ENCODE peak calls at places on chromosomes 11 and 22, in nine cellular contexts. K is putamen; Q is NCI-H510A treated with DMSO at 0.1 percent for 48 hours; E is stimulated activated CD8-positive, alpha-beta memory T cell treated with anti-CD3 and anti-CD28 coated beads, Interleukin-4, amount 100 ng/mL, for 1 hour; Y is CD8-positive, alpha-beta memory T cell; L is iPS DF 6.9; C is mucosa of descending colon; J is activated CD8-positive, alpha-beta memory T cell treated with anti-CD3 and anti-CD28 coated beads, Interleukin-2, amount 50 U/mL, for 4 hours; F is lower lobe of right lung. T is an unnamed sample.

GRCh38 chr11:1402776-1403620 is 13.3 kb downstream of the BRSK2 start:
- DNase-seq in K (no peak), Q (no peak), E (no peak), Y (no peak), L (no peak), C (no peak), J (no peak), F (no peak), T (no peak)

GRCh38 chr11:35478411-35479139 is 46.8 kb downstream of the PAMR1 start:
- DNase-seq in K (peak), Q (no peak), E (no peak), Y (no peak), L (no peak), C (no peak), J (no peak), F (no peak), T (no peak)

GRCh38 chr11:101127699-101128570 is 1.7 kb downstream of the PGR start:
- DNase-seq in K (no peak), Q (no peak), E (no peak), Y (no peak), L (no peak), C (peak), J (no peak), F (peak), T (no peak)

GRCh38 chr22:48885271-48885918 is 942.3 kb downstream of the BRD1 start:
- DNase-seq in K (no peak), Q (no peak), E (no peak), Y (no peak), L (no peak), C (no peak), J (no peak), F (peak), T (no peak)

GRCh38 chr22:36874309-36874696 is 13.5 kb downstream of the NCF4 start:
- DNase-seq in K (no peak), Q (no peak), E (no peak), Y (no peak), L (no peak), C (no peak), J (no peak), F (no peak), T (no peak)

GRCh38 chr11:119907934-119908760 is 179.1 kb upstream of the NECTIN1 start:
- DNase-seq in K (no peak), Q (no peak), E (no peak), Y (no peak), L (no peak), C (peak), J (no peak), F (no peak), T (no peak)

GRCh38 chr11:94776351-94777321 is 8.5 kb downstream of the AMOTL1 start:
- DNase-seq in K (no peak), Q (peak), E (no peak), Y (no peak), L (no peak), C (no peak), J (no peak), F (peak), T (peak)

GRCh38 chr11:34501500-34501899 is 12.1 kb downstream of the ELF5 start:
- DNase-seq in K (no peak), Q (no peak), E (no peak), Y (no peak), L (no peak), C (no peak), J (no peak), F (peak), T (no peak)

GRCh38 chr11:110069158-110069737 is 23.9 kb upstream of the ZC3H12C start:
- DNase-seq in K (no peak), Q (peak), E (no peak), Y (no peak), L (no peak), C (peak), J (no peak), F (peak), T (peak)

GRCh38 chr11:62644220-62644619 is 2.2 kb downstream of the GANAB start:
- DNase-seq in K (no peak), Q (no peak), E (no peak), Y (no peak), L (no peak), C (no peak), J (no peak), F (no peak), T (no peak)

GRCh38 chr22:37206118-37206840 is 6.0 kb downstream of the SSTR3 start:
- DNase-seq in K (no peak), Q (no peak), E (no peak), Y (no peak), L (no peak), C (no peak), J (no peak), F (peak), T (no peak)

GRCh38 chr11:75867778-75868374 is 52.9 kb downstream of the UVRAG start:
- DNase-seq in K (no peak), Q (peak), E (peak), Y (peak), L (peak), C (no peak), J (peak), F (no peak), T (peak)

GRCh38 chr11:35507688-35508087 is 17.7 kb downstream of the PAMR1 start:
- DNase-seq in K (no peak), Q (no peak), E (no peak), Y (no peak), L (no peak), C (no peak), J (no peak), F (no peak), T (no peak)

T was measured in NCI-H2029.